ENCODE peak calls at places on chromosome 3, in five cellular contexts. F, X, J, D and T are unnamed samples.

GRCh38 chr3:192514081-192514753 is 213.1 kb downstream of the FGF12 start:
- DNase-seq in F (no peak), X (peak; percentile 10), J (no peak), D (no peak), T (no peak)

GRCh38 chr3:73056365-73057150 is 4.9 kb upstream of the EBLN2 start:
- DNase-seq in F (peak; percentile 29), X (peak; percentile 77), J (no peak), D (no peak), T (no peak)

GRCh38 chr3:184461219-184461618 is 81.4 kb downstream of the CHRD start:
- DNase-seq in F (no peak), X (no peak), J (no peak), D (no peak), T (no peak)

GRCh38 chr3:128491071-128491899 is 1.7 kb downstream of the GATA2 start:
- DNase-seq in F (no peak), X (no peak), J (no peak), D (no peak), T (no peak)

GRCh38 chr3:72347819-72348319 is 500.4 kb downstream of the SHQ1 start:
- DNase-seq in F (peak; percentile 48), X (no peak), J (peak; percentile 92), D (peak; percentile 36), T (peak; percentile 30)

GRCh38 chr3:73547427-73548036 is 77.2 kb downstream of the PDZRN3 start:
- DNase-seq in F (no peak), X (peak; percentile 99), J (no peak), D (no peak), T (no peak)

GRCh38 chr3:49248828-49249227 is 28.2 kb downstream of the C3orf62 start:
- DNase-seq in F (no peak), X (peak; percentile 42), J (no peak), D (no peak), T (no peak)

GRCh38 chr3:87318609-87319008 is 42.2 kb upstream of the POU1F1 start:
- DNase-seq in F (no peak), X (no peak), J (no peak), D (no peak), T (no peak)

GRCh38 chr3:52849656-52850055 is 14.8 kb upstream of the MUSTN1 start:
- DNase-seq in F (no peak), X (no peak), J (no peak), D (no peak), T (no peak)